ENCODE peak calls at places on chromosomes 2 and 18, in four cellular contexts. A is GM12878, F is stomach, E is body of pancreas. P is an unnamed sample.

GRCh38 chr18:70329076-70329475 is 40.2 kb downstream of the SOCS6 start:
- DNase-seq in A (no peak), F (no peak), E (no peak), P (no peak)

GRCh38 chr2:106104332-106105062 is 89.6 kb downstream of the UXS1 start:
- DNase-seq in A (no peak), F (peak), E (peak), P (peak)

GRCh38 chr2:214874694-214875093 is 65.2 kb upstream of the BARD1 start:
- DNase-seq in A (no peak), F (no peak), E (no peak), P (no peak)

GRCh38 chr2:219158586-219158985 is 2.0 kb downstream of the NHEJ1 start:
- DNase-seq in A (no peak), F (no peak), E (no peak), P (no peak)

GRCh38 chr2:58235170-58235569 is 6.0 kb downstream of the FANCL start:
- DNase-seq in A (no peak), F (no peak), E (no peak), P (no peak)

GRCh38 chr18:57437782-57438668 is 2.9 kb downstream of the ONECUT2 start:
- DNase-seq in A (no peak), F (no peak), E (peak), P (no peak)

GRCh38 chr2:231563378-231563961 is 29.2 kb upstream of the TEX44 start:
- DNase-seq in A (no peak), F (peak), E (peak), P (peak)

GRCh38 chr2:54423213-54423612 is 32.9 kb upstream of the SPTBN1 start:
- DNase-seq in A (no peak), F (no peak), E (no peak), P (no peak)

GRCh38 chr2:169071455-169071854 is 2.1 kb downstream of the DHRS9 start:
- DNase-seq in A (no peak), F (no peak), E (no peak), P (no peak)

GRCh38 chr2:161136194-161136593 is 24.0 kb upstream of the TANK start:
- DNase-seq in A (no peak), F (no peak), E (no peak), P (no peak)

GRCh38 chr2:219714681-219715080 is 87.3 kb downstream of the SLC4A3 start:
- DNase-seq in A (no peak), F (no peak), E (no peak), P (no peak)

GRCh38 chr2:174593574-174594203 is 3.9 kb downstream of the WIPF1 start:
- DNase-seq in A (peak), F (no peak), E (no peak), P (peak)

GRCh38 chr2:148645925-148646559 is 1.5 kb downstream of the EPC2 start:
- DNase-seq in A (peak), F (peak), E (peak), P (peak)

DNA sequence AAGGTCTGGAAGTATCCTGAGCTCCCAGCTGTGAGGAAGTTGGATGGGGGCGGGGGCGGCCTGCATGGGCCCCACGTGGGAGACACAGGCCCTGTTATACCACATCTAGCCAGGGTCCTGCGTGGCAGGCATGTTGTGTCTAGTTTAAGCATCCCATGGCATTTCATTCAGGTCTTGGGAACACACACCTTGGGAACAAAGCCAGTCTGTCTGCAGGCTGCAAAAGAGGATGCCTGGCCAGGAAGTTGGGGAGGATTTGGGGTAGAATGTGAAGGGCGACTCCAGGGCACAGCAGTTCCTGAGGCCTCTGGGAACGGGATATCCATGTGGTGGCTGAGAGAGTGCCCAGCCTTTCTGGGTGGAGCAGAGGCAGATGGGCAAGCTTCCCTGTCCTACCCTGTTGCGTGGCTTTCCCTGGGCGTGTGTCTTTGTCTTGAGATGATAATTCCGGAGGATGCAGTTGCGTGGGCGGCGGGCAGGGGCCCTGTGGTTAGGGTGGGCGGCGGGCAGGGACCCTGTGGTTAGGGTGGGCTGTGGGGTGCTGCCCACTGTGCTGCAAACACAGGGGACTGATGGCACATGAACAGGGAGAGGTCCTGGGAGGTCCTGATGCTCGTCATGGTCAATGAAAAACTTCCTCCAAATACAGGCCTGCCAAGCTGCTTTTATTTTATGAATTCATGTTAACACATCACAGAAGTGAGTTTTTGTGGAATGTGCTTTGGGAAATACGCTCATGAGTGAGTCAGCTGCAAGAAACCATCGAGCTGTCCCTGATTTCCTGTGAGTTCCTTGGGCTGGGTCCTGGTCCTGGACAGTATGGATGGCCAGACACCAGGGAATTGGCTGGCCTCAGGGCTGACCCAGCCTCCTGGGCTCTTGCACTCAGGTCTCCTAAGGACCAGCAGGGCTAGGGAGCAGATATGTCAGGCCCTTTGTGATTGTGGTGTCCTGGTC is 90.0 kb upstream of the HS6ST1 start:
- DNase-seq in A (no peak), F (peak), E (peak), P (peak)
- TF ChIP-seq POLR2A in A (no peak), F (no peak), E (no peak), P (no peak)

DNA sequence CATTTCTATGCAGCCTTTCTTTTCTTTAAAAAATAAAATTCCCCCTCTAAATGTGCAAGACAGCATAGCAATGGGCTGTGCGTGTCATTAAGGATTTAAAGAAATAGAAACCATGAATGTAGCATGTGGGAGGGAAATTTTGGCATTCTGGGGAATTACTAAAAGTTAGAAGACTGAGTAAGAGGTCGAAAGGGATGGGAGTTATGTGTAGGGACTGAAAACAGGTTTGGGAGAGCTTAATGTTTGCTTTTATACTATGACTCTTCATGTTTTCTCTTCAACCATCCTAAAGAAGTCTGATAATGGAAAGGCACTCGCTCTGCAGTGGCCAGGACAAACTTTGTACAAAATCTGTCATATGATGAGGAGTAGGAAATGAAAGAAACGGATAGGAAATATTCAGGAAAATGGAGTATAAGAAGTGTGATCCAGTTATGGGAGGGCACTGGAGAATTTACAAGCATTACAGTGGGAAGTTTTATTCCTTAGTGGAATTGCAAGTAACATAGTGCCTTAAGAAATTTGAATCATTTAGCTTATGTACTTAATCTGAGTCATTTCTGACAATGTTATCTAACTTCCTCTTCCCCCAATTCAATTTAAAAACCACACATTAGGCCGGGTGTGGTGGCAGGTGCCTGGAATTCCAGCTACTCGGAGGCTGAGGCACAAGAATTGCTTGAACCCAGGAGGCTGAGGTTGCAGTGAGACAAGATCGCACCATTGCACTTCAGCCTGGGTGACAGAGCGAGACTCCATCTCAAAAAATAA is 20.6 kb downstream of the TMEM87B start:
- DNase-seq in A (no peak), F (no peak), E (no peak), P (no peak)
- TF ChIP-seq POLR2A in A (no peak), F (no peak), E (no peak), P (no peak)

GRCh38 chr2:37571571-37572136 is 99.8 kb downstream of the CDC42EP3 start:
- DNase-seq in A (no peak), F (no peak), E (no peak), P (no peak)
- TF ChIP-seq POLR2A in A (no peak), F (no peak), E (no peak), P (no peak)

GRCh38 chr2:28346587-28346986 is 46.1 kb upstream of the FOSL2 start:
- DNase-seq in A (no peak), F (no peak), E (no peak), P (no peak)

GRCh38 chr2:28345619-28346018 is 47.0 kb upstream of the FOSL2 start:
- DNase-seq in A (no peak), F (no peak), E (peak), P (no peak)

GRCh38 chr2:28343184-28343942 is 49.3 kb upstream of the FOSL2 start:
- DNase-seq in A (no peak), F (no peak), E (no peak), P (no peak)

GRCh38 chr2:28343971-28344715 is 48.5 kb upstream of the FOSL2 start:
- DNase-seq in A (no peak), F (no peak), E (no peak), P (no peak)

DNA sequence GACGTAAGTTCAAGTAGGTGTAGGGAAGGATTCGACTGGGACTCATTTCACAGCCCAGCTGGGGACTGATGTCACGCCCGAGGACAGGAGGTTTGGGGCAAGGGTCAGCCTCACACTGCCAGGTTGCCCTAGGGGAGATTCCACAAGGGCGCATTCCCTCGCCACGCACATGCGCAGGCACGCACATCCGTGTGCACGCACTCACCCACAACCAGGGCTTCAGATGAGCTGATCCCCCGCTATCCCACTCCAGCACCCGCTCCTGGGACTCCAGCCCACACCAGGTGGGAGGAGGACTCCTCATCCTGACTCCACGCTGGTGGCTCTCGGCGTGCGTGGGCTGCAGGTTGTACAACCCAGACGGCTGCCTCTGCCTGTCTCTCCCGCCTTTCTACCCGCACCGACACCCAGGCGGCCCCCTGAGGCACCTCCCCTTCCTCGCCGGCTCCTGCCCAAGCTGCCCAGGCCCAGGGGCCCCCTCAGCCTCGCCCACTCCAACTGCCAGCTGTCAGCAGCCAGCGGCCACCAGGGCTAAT is 47.8 kb upstream of the FOSL2 start:
- DNase-seq in A (no peak), F (no peak), E (no peak), P (no peak)
- TF ChIP-seq POLR2A in A (no peak), F (no peak), E (no peak), P (no peak)

DNA sequence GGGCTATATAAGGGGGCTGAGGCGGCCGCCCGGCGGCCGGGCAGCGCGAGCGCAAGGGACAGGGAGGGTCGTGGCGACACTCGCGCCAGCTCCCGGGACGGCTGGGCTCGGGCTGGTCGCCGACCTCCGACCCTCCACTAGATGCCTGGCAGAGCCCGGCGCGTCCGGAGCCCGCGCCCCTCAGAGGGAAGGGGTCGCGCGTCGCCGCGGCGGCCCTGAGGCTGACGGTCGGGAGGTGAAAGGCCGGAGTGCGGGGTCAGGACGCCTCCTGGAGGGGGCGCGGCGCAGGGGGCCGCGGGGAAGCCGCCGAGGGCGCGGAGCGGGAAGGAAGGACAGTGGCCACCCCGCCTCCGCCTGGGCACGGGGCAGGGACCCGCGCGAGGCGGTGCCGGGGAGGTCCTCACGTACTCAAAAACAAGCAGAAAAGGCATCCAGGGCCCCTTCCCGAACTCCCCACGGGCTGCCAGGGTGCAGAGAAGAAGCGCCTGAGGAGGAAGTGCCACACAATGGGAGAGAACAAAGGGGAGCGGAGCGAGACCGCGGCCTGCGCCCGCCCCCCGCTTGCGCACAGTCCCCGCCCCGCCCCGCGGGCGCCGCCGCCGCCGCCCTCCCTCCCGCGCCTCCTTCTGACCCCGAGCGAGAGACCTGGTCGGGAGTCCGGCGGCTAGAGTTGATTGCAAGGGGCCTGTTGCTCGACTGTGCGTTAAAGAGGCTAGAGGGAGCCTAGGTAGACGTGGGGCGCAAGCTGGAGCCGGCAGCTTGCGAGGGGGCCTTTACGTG is 791 bp upstream of the KLF7 start:
- DNase-seq in A (no peak), F (peak), E (peak), P (peak)
- TF ChIP-seq POLR2A in A (peak), F (peak), E (peak), P (peak)

GRCh38 chr18:77111449-77112160 is 21.0 kb downstream of the MBP start:
- DNase-seq in A (no peak), F (no peak), E (no peak), P (no peak)
- TF ChIP-seq POLR2A in A (no peak), F (no peak), E (no peak), P (no peak)

GRCh38 chr2:126657636-126658315 is 1.8 kb downstream of the GYPC start:
- DNase-seq in A (peak), F (peak), E (peak), P (peak)
- TF ChIP-seq POLR2A in A (peak), F (no peak), E (peak), P (no peak)

DNA sequence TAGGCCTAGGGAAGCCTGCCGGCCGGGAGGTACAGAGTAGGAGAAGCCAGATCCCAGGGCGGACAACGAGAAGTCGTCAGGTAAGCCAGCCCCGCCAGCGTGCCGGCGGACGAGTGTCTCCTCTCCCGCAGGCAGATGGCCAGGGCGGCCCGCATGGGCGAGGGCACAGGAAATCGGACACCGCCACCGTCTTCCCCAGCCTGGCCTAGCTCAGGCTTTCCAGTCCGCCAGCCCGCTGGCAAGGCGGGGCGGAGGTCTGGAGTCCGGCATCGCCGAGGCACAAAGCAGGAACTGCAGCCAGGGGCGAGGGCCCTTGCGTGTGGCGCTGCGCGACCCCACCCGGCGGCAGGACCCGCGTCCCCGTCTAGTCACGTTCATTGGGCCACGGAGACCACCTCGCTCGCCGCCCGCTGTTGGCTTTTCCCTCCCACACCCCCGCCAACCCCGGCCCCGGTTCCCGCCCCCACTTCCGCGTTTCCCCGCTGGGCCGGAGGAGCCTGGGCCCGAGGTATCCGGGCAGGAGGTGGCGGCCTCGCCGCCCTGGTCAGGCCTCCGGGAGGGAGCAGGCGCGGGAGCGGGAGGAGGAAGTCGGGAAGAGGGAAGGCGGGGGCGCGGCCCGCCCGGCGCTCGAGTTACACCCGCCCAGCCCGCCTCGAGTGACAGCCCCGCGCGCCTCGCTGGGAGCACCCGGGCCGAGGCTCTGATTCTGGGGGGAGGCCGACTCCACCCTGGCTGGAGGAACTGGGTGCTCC is at the start of gene GPD2:
- DNase-seq in A (no peak), F (peak), E (peak), P (peak)
- TF ChIP-seq POLR2A in A (peak), F (peak), E (peak), P (peak)

GRCh38 chr2:207930747-207931146 is 94.6 kb downstream of the PLEKHM3 start:
- DNase-seq in A (no peak), F (peak), E (peak), P (no peak)
- TF ChIP-seq POLR2A in A (no peak), F (no peak), E (peak), P (no peak)

GRCh38 chr18:11488175-11488574 is 121.2 kb upstream of the SLC35G4 start:
- DNase-seq in A (no peak), F (no peak), E (no peak), P (no peak)
- TF ChIP-seq POLR2A in A (no peak), F (no peak), E (no peak), P (no peak)

P was measured in H54.